ENCODE peak calls at places on chromosome 18, in four cellular contexts. I is neural progenitor cell, X is fibroblast of the aortic adventitia, U is IMR-90. A is an unnamed sample.

GRCh38 chr18:13616525-13617035 is 109.8 kb downstream of the FAM210A start:
- DNase-seq in I (no peak), X (no peak), U (no peak), A (no peak)

GRCh38 chr18:47262397-47263196 is 11.1 kb upstream of the SKOR2 start:
- DNase-seq in I (peak), X (no peak), U (no peak), A (no peak)

GRCh38 chr18:13266208-13267100 is 47.9 kb downstream of the LDLRAD4 start:
- DNase-seq in I (no peak), X (no peak), U (no peak), A (no peak)

GRCh38 chr18:43396266-43396665 is 119.0 kb upstream of the SYT4 start:
- DNase-seq in I (peak), X (peak), U (no peak), A (peak)

GRCh38 chr18:11963991-11964484 is 17.3 kb upstream of the IMPA2 start:
- DNase-seq in I (peak), X (peak), U (peak), A (peak)

GRCh38 chr18:55321268-55322175 is 266.5 kb downstream of the TCF4 start:
- DNase-seq in I (peak), X (peak), U (peak), A (peak)

GRCh38 chr18:33839452-33840225 is 261.6 kb downstream of the ASXL3 start:
- DNase-seq in I (peak), X (peak), U (peak), A (peak)

GRCh38 chr18:50401888-50402287 is 27.0 kb downstream of the SKA1 start:
- DNase-seq in I (peak), X (peak), U (peak), A (peak)

GRCh38 chr18:69992776-69993175 is 45.1 kb upstream of the CD226 start:
- DNase-seq in I (no peak), X (peak), U (peak), A (peak)

GRCh38 chr18:274313-274712 is 6.5 kb upstream of the THOC1 start:
- DNase-seq in I (no peak), X (no peak), U (no peak), A (no peak)

GRCh38 chr18:7904529-7904928 is 337.4 kb downstream of the PTPRM start:
- DNase-seq in I (no peak), X (peak), U (peak), A (peak)

GRCh38 chr18:10928971-10929373 is 220.4 kb downstream of the PIEZO2 start:
- DNase-seq in I (no peak), X (peak), U (peak), A (peak)

GRCh38 chr18:6917082-6917481 is 187.6 kb downstream of the ARHGAP28 start:
- DNase-seq in I (no peak), X (no peak), U (peak), A (no peak)

GRCh38 chr18:46406539-46406932 is 250.5 kb downstream of the LOXHD1 start:
- DNase-seq in I (no peak), X (no peak), U (no peak), A (no peak)

GRCh38 chr18:25464211-25464610 is 112.2 kb upstream of the ZNF521 start:
- DNase-seq in I (no peak), X (no peak), U (peak), A (peak)

GRCh38 chr18:58635891-58636290 is 7.0 kb upstream of the ALPK2 start:
- DNase-seq in I (no peak), X (peak), U (peak), A (peak)

DNA sequence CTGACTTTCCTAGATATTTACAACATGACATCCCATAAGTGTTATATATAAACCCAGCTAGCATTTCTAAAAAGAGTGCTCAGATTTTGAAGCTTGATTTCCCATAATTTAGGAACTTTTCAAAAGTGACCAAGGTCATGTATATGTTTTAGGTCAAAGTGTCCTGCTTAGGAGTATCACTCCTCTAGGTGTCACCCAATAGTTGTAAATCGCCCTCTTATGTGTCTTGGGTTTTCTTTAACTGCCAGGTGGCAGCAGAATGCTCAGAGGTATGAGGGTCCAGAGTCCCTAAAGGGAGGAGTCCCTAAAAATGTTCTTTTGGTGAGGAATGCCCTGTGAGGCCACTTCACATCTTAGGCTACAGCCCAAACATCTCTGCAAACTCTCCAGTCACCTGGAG is 358.3 kb downstream of the CELF4 start:
- DNase-seq in I (no peak), X (no peak), U (no peak), A (no peak)
- TF ChIP-seq CTCF in I (no peak), X (no peak), U (no peak), A (no peak)

GRCh38 chr18:78984941-78985784 is 5.5 kb downstream of the SALL3 start:
- DNase-seq in I (peak), X (peak), U (no peak), A (peak)
- H3K4me3 ChIP-seq in I (peak), X (no peak), U (no peak), A (no peak)

DNA sequence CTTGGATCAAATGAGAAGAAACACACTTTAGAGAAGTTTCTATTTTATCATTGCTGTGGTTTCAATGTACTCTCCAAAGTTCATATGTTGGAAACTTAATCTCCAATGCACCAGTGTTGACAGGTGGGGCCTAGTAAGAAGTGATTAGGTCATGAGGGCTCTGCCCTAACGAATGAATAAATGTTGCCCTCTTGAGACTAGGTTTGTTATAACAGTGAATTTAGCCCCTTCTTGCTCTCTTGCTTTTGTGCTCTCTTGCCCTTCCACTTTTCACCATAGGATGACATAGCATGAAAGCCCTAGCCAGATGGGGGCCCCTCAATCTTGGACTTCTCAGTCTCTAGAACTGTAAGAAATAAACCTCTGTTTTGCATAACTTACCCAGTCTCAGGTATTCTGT is 664.8 kb downstream of the DCC start:
- DNase-seq in I (no peak), X (no peak), U (no peak), A (no peak)
- TF ChIP-seq CTCF in I (peak), X (no peak), U (no peak), A (no peak)

DNA sequence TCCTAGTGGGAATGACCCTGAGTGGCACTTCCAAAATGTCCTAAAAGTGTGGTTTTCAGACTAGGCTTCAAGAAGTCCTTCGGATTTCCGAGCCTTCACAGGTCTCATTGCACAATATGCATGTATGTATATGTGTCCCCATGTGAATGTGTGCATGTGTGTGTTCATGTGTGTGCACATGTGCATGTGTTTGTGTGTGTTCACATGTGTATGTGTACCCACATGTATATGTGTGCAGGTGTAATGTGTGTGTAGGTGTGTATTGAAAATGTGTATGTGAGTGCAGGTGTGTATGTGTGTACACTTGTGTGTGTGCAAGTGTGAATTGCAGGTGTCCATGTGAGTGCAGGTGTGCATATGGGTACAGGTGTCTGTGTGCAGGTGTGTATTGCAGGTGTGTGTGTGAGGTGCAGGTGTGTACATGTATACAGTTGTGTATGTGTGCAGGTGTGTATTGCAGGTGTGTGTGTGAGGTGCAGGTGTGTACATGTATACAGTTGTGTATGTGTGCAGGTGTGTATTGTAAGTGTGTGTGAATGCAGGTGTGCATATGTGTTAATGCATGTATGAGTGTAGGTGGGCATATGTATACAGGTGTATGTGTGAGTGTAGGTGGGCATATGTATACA is 124.4 kb upstream of the EPB41L3 start:
- DNase-seq in I (no peak), X (no peak), U (no peak), A (no peak)
- H3K4me3 ChIP-seq in I (no peak), X (no peak), U (no peak), A (no peak)

GRCh38 chr18:22490429-22490846 is 72.7 kb upstream of the CTAGE1 start:
- DNase-seq in I (no peak), X (no peak), U (no peak), A (no peak)
- TF ChIP-seq CTCF in I (no peak), X (no peak), U (no peak), A (no peak)

GRCh38 chr18:45110577-45111506 is 430.2 kb downstream of the SETBP1 start:
- DNase-seq in I (no peak), X (peak), U (no peak), A (no peak)

GRCh38 chr18:45109271-45109670 is 428.6 kb downstream of the SETBP1 start:
- DNase-seq in I (no peak), X (no peak), U (no peak), A (no peak)

GRCh38 chr18:45112682-45113081 is 432.0 kb downstream of the SETBP1 start:
- DNase-seq in I (no peak), X (no peak), U (no peak), A (no peak)

GRCh38 chr18:45108754-45109153 is 428.1 kb downstream of the SETBP1 start:
- DNase-seq in I (no peak), X (no peak), U (no peak), A (no peak)

DNA sequence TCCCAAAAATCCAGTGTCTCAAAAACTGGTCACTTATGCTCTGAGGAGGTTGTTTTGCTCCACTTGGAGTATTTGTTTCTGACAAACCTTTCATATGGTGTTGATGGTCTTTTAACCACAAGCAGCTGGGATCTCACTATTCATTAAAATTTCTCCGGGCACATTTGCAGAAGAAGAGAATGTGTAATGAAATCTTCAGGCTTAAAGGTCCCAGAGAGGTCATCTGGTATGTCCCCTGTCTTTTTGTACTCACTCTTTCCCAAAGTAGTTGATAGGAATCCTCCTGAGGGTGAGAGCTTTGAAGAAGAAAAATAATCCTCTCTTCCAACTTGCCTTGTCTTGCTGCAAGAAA is 430.8 kb downstream of the SETBP1 start:
- DNase-seq in I (no peak), X (no peak), U (no peak), A (no peak)
- H3K4me3 ChIP-seq in I (no peak), X (no peak), U (no peak), A (no peak)

GRCh38 chr18:57586243-57587049 is at the start of gene FECH:
- DNase-seq in I (peak), X (peak), U (peak), A (peak)
- TF ChIP-seq CTCF in I (no peak), X (no peak), U (peak), A (no peak)

A was measured in choroid plexus epithelial cell.